ENCODE peak calls at places on chromosomes 6 and 20, in four cellular contexts. B is sigmoid colon, X is body of pancreas, K is testis. O is an unnamed sample. For H3K36me3, the result is how much of the 10 kb centered on the place peaks cover.

GRCh38 chr20:56411759-56412472 is at the start of gene CASS4:
- DNase-seq in K (no peak), B (no peak), X (peak), O (no peak)

GRCh38 chr6:101396552-101397173 is 3.2 kb downstream of the GRIK2 start:
- DNase-seq in X (peak), B (no peak), K (peak), O (no peak)

GRCh38 chr6:72984981-72985665 is 240.2 kb downstream of the KHDC1L start:
- DNase-seq in K (no peak), B (no peak), X (no peak), O (no peak)

GRCh38 chr6:37514840-37515239 is 15.1 kb upstream of the CCDC167 start:
- DNase-seq in X (no peak), K (no peak), B (no peak), O (no peak)

GRCh38 chr6:73969982-73970960 is 274.3 kb downstream of the CD109 start:
- DNase-seq in K (no peak), B (no peak), X (peak), O (no peak)

GRCh38 chr6:143675946-143676345 is 1.8 kb upstream of the PHACTR2 start:
- DNase-seq in K (no peak), X (no peak), B (no peak), O (no peak)

GRCh38 chr20:18712116-18712515 is 101.5 kb upstream of the SCP2D1 start:
- DNase-seq in K (no peak), X (no peak), B (no peak), O (no peak)

GRCh38 chr6:62891065-62891647 is 320.1 kb upstream of the FKBP1C start:
- DNase-seq in K (no peak), X (no peak), B (no peak), O (no peak)

GRCh38 chr6:139588734-139589418 is 214.4 kb upstream of the CITED2 start:
- DNase-seq in B (no peak), K (no peak), X (no peak), O (no peak)

GRCh38 chr6:54681987-54682386 is 164.6 kb upstream of the FAM83B start:
- DNase-seq in X (no peak), B (no peak), K (no peak), O (no peak)

GRCh38 chr6:151209071-151209831 is 30.5 kb upstream of the AKAP12 start:
- DNase-seq in B (no peak), X (no peak), K (peak), O (no peak)

GRCh38 chr6:159169557-159170332 is 545 bp downstream of the FNDC1 start:
- DNase-seq in K (peak), X (no peak), B (peak), O (no peak)

GRCh38 chr6:35920793-35921732 is at the start of gene SRPK1:
- DNase-seq in X (peak), B (peak), K (peak), O (peak)

GRCh38 chr6:66628917-66629316 is 921.9 kb upstream of the EYS start:
- DNase-seq in K (no peak), B (no peak), X (no peak), O (no peak)

GRCh38 chr6:69825904-69826303 is 29.1 kb upstream of the LMBRD1 start:
- DNase-seq in X (peak), K (no peak), B (no peak), O (no peak)

GRCh38 chr6:131015192-131015591 is 47.9 kb downstream of the EPB41L2 start:
- DNase-seq in X (no peak), B (no peak), K (no peak), O (no peak)

GRCh38 chr20:47962286-47962685 is 177.0 kb upstream of the SULF2 start:
- DNase-seq in K (no peak), B (no peak), X (no peak), O (no peak)

GRCh38 chr6:165245716-165246115 is 63.7 kb downstream of the C6orf118 start:
- DNase-seq in K (no peak), X (no peak), B (no peak), O (no peak)

GRCh38 chr6:36130672-36131516 is 581 bp downstream of the MAPK13 start:
- DNase-seq in K (peak), B (peak), X (peak), O (no peak)

GRCh38 chr6:153965996-153966395 is 73.0 kb upstream of the OPRM1 start:
- DNase-seq in K (no peak), X (no peak), B (no peak), O (no peak)

GRCh38 chr6:56246941-56247653 is at the start of gene COL21A1:
- DNase-seq in X (peak), B (peak), K (peak), O (no peak)

GRCh38 chr20:48175261-48175660 is 390.0 kb upstream of the SULF2 start:
- DNase-seq in K (no peak), B (no peak), X (no peak), O (no peak)

GRCh38 chr6:109790131-109790530 is 99.0 kb downstream of the FIG4 start:
- DNase-seq in K (no peak), B (no peak), X (no peak), O (no peak)

GRCh38 chr20:34390769-34391447 is 27.8 kb downstream of the ITCH start:
- DNase-seq in B (peak), X (peak), K (no peak), O (no peak)

GRCh38 chr6:106025655-106026054 is 60.5 kb upstream of the PRDM1 start:
- DNase-seq in K (no peak), X (no peak), B (no peak), O (no peak)

GRCh38 chr20:13111249-13111911 is 102.6 kb downstream of the SPTLC3 start:
- DNase-seq in B (no peak), X (peak), K (no peak), O (no peak)
- H3K36me3 ChIP-seq in B (under half), X (under half), K (under half), O (under half)

GRCh38 chr6:44580901-44581300 is 193.4 kb downstream of the CDC5L start:
- DNase-seq in B (no peak), X (no peak), K (no peak), O (no peak)
- TF ChIP-seq CTCF in B (no peak), X (no peak), K (no peak), O (no peak)

GRCh38 chr6:166997768-166998255 is 1.4 kb upstream of the CEP43 start:
- DNase-seq in X (peak), K (peak), B (peak), O (peak)
- H3K36me3 ChIP-seq in X (under half), K (under half), B (under half), O (under half)

GRCh38 chr6:163406830-163407229 is 7.7 kb upstream of the QKI start:
- DNase-seq in B (no peak), X (no peak), K (no peak), O (no peak)

GRCh38 chr6:163412345-163412744 is 2.2 kb upstream of the QKI start:
- DNase-seq in B (no peak), K (no peak), X (no peak), O (no peak)

GRCh38 chr6:163408352-163408991 is 6.0 kb upstream of the QKI start:
- DNase-seq in X (no peak), B (no peak), K (no peak), O (no peak)

GRCh38 chr6:163413054-163413344 is 1.5 kb upstream of the QKI start:
- DNase-seq in B (no peak), X (no peak), K (no peak), O (no peak)

GRCh38 chr6:163409712-163410111 is 4.8 kb upstream of the QKI start:
- DNase-seq in B (no peak), X (no peak), K (no peak), O (no peak)
- TF ChIP-seq CTCF in B (no peak), X (no peak), K (no peak), O (no peak)

GRCh38 chr6:18395177-18395850 is 8.2 kb downstream of the RNF144B start:
- DNase-seq in X (no peak), B (no peak), K (no peak), O (no peak)

GRCh38 chr6:18390476-18390875 is 3.3 kb downstream of the RNF144B start:
- DNase-seq in B (no peak), K (no peak), X (no peak), O (no peak)

GRCh38 chr6:18389479-18389878 is 2.3 kb downstream of the RNF144B start:
- DNase-seq in K (no peak), B (no peak), X (no peak), O (no peak)

GRCh38 chr6:18391018-18391417 is 3.9 kb downstream of the RNF144B start:
- DNase-seq in X (no peak), B (no peak), K (no peak), O (no peak)

DNA sequence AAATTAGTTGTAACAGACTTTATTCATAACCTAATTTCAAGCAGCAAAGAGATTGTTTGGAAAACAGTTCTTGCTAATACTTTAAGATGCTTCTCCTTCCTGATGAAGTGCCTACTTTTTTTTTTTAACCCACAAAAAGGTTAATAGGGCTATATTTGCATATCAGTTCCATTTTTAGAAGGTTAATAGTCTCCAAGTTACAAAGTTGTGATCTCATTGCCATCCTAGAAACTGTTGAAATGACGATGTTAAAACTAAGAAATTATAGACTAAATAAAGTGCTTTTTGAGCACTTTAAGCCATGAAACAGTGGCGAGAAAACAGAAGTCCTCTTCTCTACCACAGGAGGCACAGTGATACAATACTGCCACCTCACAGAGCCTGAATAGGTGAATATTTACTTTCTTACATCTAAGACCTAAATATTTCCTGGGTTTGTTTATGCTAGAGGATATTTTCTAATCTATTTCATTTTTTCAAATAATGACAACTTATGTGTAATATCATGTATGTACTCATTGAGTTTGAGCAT is 5.3 kb downstream of the RNF144B start:
- DNase-seq in K (no peak), X (no peak), B (no peak), O (no peak)
- H3K36me3 ChIP-seq in K (under half), X (under half), B (under half), O (under half)

GRCh38 chr6:39646751-39647420 is 78.3 kb downstream of the KIF6 start:
- DNase-seq in B (no peak), K (no peak), X (no peak), O (no peak)
- TF ChIP-seq CTCF in B (no peak), K (no peak), X (no peak), O (no peak)

GRCh38 chr20:3678893-3679720 is 2.7 kb downstream of the ADAM33 start:
- DNase-seq in X (no peak), B (peak), K (no peak), O (no peak)

GRCh38 chr20:3681931-3682820 is at the start of gene ADAM33:
- DNase-seq in K (peak), X (no peak), B (peak), O (no peak)

GRCh38 chr20:3679749-3680700 is 1.8 kb downstream of the ADAM33 start:
- DNase-seq in B (peak), X (no peak), K (peak), O (no peak)

GRCh38 chr20:3681352-3681930 is 369 bp downstream of the ADAM33 start:
- DNase-seq in B (peak), K (no peak), X (no peak), O (no peak)

GRCh38 chr20:3680701-3681351 is 984 bp downstream of the ADAM33 start:
- DNase-seq in K (no peak), B (peak), X (no peak), O (no peak)
- H3K36me3 ChIP-seq in K (under half), B (under half), X (under half), O (under half)

GRCh38 chr6:502761-503160 is 111.2 kb downstream of the IRF4 start:
- DNase-seq in X (no peak), B (no peak), K (no peak), O (no peak)
- TF ChIP-seq CTCF in X (no peak), B (no peak), K (no peak), O (no peak)

O was measured in esophagus muscularis mucosa.